ENCODE peak calls at places on chromosomes 13 and 19, in four cellular contexts. S is fibroblast of the conjunctiva, D is ecto neural progenitor cell, K is GM10248. C is an unnamed sample.

GRCh38 chr13:20254076-20254475 is 22.0 kb upstream of the GJB6 start:
- DNase-seq in S (no peak), D (no peak), K (no peak), C (no peak)

GRCh38 chr13:36490055-36490454 is 57.8 kb downstream of the CCNA1 start:
- DNase-seq in S (no peak), D (no peak), K (no peak), C (no peak)

GRCh38 chr13:85316501-85316900 is 482.7 kb downstream of the SLITRK6 start:
- DNase-seq in S (no peak), D (no peak), K (no peak), C (no peak)

GRCh38 chr13:112066624-112067004 is 335 bp upstream of the SOX1 start:
- DNase-seq in S (no peak), D (peak; percentile 94), K (no peak), C (no peak)

GRCh38 chr13:96091932-96092253 is 2.0 kb downstream of the HS6ST3 start:
- DNase-seq in S (no peak), D (no peak), K (no peak), C (no peak)

GRCh38 chr19:1445185-1445931 is 4.6 kb upstream of the APC2 start:
- DNase-seq in S (no peak), D (peak; percentile 89), K (peak; percentile 94), C (no peak)

GRCh38 chr19:16088985-16089846 is 12.9 kb downstream of the TPM4 start:
- DNase-seq in S (no peak), D (no peak), K (no peak), C (no peak)

GRCh38 chr13:43786766-43787517 is at the start of gene ENOX1:
- DNase-seq in S (peak; percentile 63), D (peak; percentile 79), K (peak; percentile 57), C (no peak)

GRCh38 chr13:69809152-69809551 is 298.5 kb upstream of the ATXN8OS start:
- DNase-seq in S (no peak), D (no peak), K (no peak), C (no peak)

GRCh38 chr19:44512326-44513298 is 12.3 kb upstream of the ZNF180 start:
- DNase-seq in S (no peak), D (peak; percentile 84), K (no peak), C (peak; percentile 31)

GRCh38 chr19:50870417-50871089 is 2.7 kb upstream of the KLK2 start:
- DNase-seq in S (no peak), D (no peak), K (no peak), C (no peak)

GRCh38 chr13:24905242-24905641 is 141.3 kb downstream of the RNF17 start:
- DNase-seq in S (no peak), D (no peak), K (no peak), C (peak; percentile 43)

GRCh38 chr19:18388328-18389094 is 2.6 kb downstream of the GDF15 start:
- DNase-seq in S (no peak), D (peak; percentile 92), K (peak; percentile 93), C (no peak)

GRCh38 chr13:46206138-46206537 is 5.6 kb upstream of the LRRC63 start:
- DNase-seq in S (no peak), D (no peak), K (no peak), C (no peak)

GRCh38 chr13:67228909-67229308 is 1.2 kb downstream of the PCDH9 start:
- DNase-seq in S (no peak), D (no peak), K (no peak), C (no peak)

GRCh38 chr13:42028113-42028799 is 20.2 kb upstream of the DGKH start:
- DNase-seq in S (no peak), D (no peak), K (no peak), C (no peak)

GRCh38 chr19:56856822-56857221 is 16.3 kb upstream of the PEG3 start:
- DNase-seq in S (no peak), D (no peak), K (no peak), C (no peak)

GRCh38 chr19:36436531-36436930 is 18.1 kb upstream of the ZFP82 start:
- DNase-seq in S (no peak), D (no peak), K (peak; percentile 27), C (no peak)

GRCh38 chr19:39413269-39413902 is 917 bp downstream of the PLEKHG2 start:
- DNase-seq in S (no peak), D (peak; percentile 85), K (no peak), C (no peak)

GRCh38 chr19:29963576-29963975 is 21.5 kb downstream of the URI1 start:
- DNase-seq in S (no peak), D (no peak), K (no peak), C (no peak)

GRCh38 chr13:41503386-41503785 is 46.0 kb downstream of the RGCC start:
- DNase-seq in S (no peak), D (no peak), K (no peak), C (no peak)

GRCh38 chr13:24035411-24035810 is 125.1 kb upstream of the SPATA13 start:
- DNase-seq in S (no peak), D (no peak), K (no peak), C (no peak)

GRCh38 chr19:52961981-52962380 is 700 bp downstream of the ZNF816 start:
- DNase-seq in S (no peak), D (no peak), K (no peak), C (no peak)

GRCh38 chr13:113329656-113330312 is 32.7 kb downstream of the LAMP1 start:
- DNase-seq in S (no peak), D (no peak), K (no peak), C (no peak)

GRCh38 chr13:80338781-80339577 is 1.9 kb downstream of the SPRY2 start:
- DNase-seq in S (peak; percentile 69), D (peak; percentile 89), K (peak; percentile 40), C (peak; percentile 67)

GRCh38 chr19:4390862-4391693 is 9.3 kb downstream of the SH3GL1 start:
- DNase-seq in S (no peak), D (no peak), K (no peak), C (no peak)

GRCh38 chr13:52048516-52048915 is 24.0 kb downstream of the UTP14C start:
- DNase-seq in S (no peak), D (no peak), K (no peak), C (no peak)

GRCh38 chr13:102401305-102401704 is 543 bp downstream of the FGF14 start:
- DNase-seq in S (no peak), D (no peak), K (no peak), C (no peak)

GRCh38 chr19:41997121-41997850 is 3.3 kb upstream of the ATP1A3 start:
- DNase-seq in S (no peak), D (peak; percentile 86), K (peak; percentile 80), C (no peak)

GRCh38 chr13:110666255-110666533 is 39.7 kb downstream of the CARS2 start:
- DNase-seq in S (no peak), D (no peak), K (no peak), C (no peak)

GRCh38 chr19:50510700-50511068 is 307 bp downstream of the JOSD2 start:
- DNase-seq in S (no peak), D (no peak), K (no peak), C (no peak)

GRCh38 chr19:45774765-45775164 is 5.7 kb upstream of the SIX5 start:
- DNase-seq in S (no peak), D (no peak), K (no peak), C (no peak)

GRCh38 chr13:104318121-104318520 is 1251.9 kb upstream of the SLC10A2 start:
- DNase-seq in S (no peak), D (no peak), K (no peak), C (no peak)